ENCODE peak calls at places on chromosomes 12 and 14, in five cellular contexts. One of them, this sample, is unnamed.

GRCh38 chr14:36905272-36906046 is 243.8 kb downstream of the PAX9 start:
- DNase-seq in A549: no peak
- DNase-seq in heart left ventricle: no peak
- DNase-seq in HepG2: no peak
- DNase-seq in cardiac muscle cell: no peak
- DNase-seq in this sample: no peak

GRCh38 chr14:58923751-58924405 is 264.6 kb upstream of the DAAM1 start:
- DNase-seq in A549: no peak
- DNase-seq in heart left ventricle: no peak
- DNase-seq in HepG2: no peak
- DNase-seq in cardiac muscle cell: no peak
- DNase-seq in this sample: no peak

GRCh38 chr12:4858385-4858784 is 51.3 kb upstream of the KCNA1 start:
- DNase-seq in A549: no peak
- DNase-seq in heart left ventricle: peak
- DNase-seq in HepG2: peak
- DNase-seq in cardiac muscle cell: no peak
- DNase-seq in this sample: peak

GRCh38 chr12:49340095-49340870 is 3.3 kb upstream of the C1QL4 start:
- DNase-seq in A549: no peak
- DNase-seq in heart left ventricle: no peak
- DNase-seq in HepG2: no peak
- DNase-seq in cardiac muscle cell: no peak
- DNase-seq in this sample: no peak

GRCh38 chr14:66539034-66539433 is 31.1 kb downstream of the GPHN start:
- DNase-seq in A549: no peak
- DNase-seq in heart left ventricle: no peak
- DNase-seq in HepG2: no peak
- DNase-seq in cardiac muscle cell: no peak
- DNase-seq in this sample: no peak

GRCh38 chr12:5716221-5716620 is 228.8 kb downstream of the ANO2 start:
- DNase-seq in A549: no peak
- DNase-seq in heart left ventricle: peak
- DNase-seq in HepG2: no peak
- DNase-seq in cardiac muscle cell: no peak
- DNase-seq in this sample: no peak

GRCh38 chr12:131444220-131445164 is 266.4 kb upstream of the SFSWAP start:
- DNase-seq in A549: no peak
- DNase-seq in heart left ventricle: no peak
- DNase-seq in HepG2: no peak
- DNase-seq in cardiac muscle cell: no peak
- DNase-seq in this sample: no peak

GRCh38 chr12:119620490-119620889 is 26.9 kb downstream of the TMEM233 start:
- DNase-seq in A549: no peak
- DNase-seq in heart left ventricle: no peak
- DNase-seq in HepG2: no peak
- DNase-seq in cardiac muscle cell: no peak
- DNase-seq in this sample: no peak

GRCh38 chr12:57270966-57271470 is 20.0 kb upstream of the STAC3 start:
- DNase-seq in A549: peak
- DNase-seq in heart left ventricle: no peak
- DNase-seq in HepG2: peak
- DNase-seq in cardiac muscle cell: no peak
- DNase-seq in this sample: no peak

GRCh38 chr14:67416085-67416484 is 4.1 kb upstream of the PLEK2 start:
- DNase-seq in A549: no peak
- DNase-seq in heart left ventricle: no peak
- DNase-seq in HepG2: no peak
- DNase-seq in cardiac muscle cell: peak
- DNase-seq in this sample: peak

GRCh38 chr14:48771717-48772116 is 814.5 kb downstream of the RPS29 start:
- DNase-seq in A549: no peak
- DNase-seq in heart left ventricle: peak
- DNase-seq in HepG2: no peak
- DNase-seq in cardiac muscle cell: no peak
- DNase-seq in this sample: no peak

GRCh38 chr14:34502826-34503225 is 36.7 kb downstream of the EAPP start:
- DNase-seq in A549: no peak
- DNase-seq in heart left ventricle: no peak
- DNase-seq in HepG2: no peak
- DNase-seq in cardiac muscle cell: peak
- DNase-seq in this sample: no peak

GRCh38 chr14:103072595-103073366 is 11.2 kb upstream of the LBHD2 start:
- DNase-seq in A549: peak
- DNase-seq in heart left ventricle: peak
- DNase-seq in HepG2: no peak
- DNase-seq in cardiac muscle cell: no peak
- DNase-seq in this sample: no peak

GRCh38 chr12:121894633-121895032 is 6.0 kb downstream of the PSMD9 start:
- DNase-seq in A549: peak
- DNase-seq in heart left ventricle: no peak
- DNase-seq in HepG2: peak
- DNase-seq in cardiac muscle cell: peak
- DNase-seq in this sample: no peak

GRCh38 chr12:27865421-27865820 is 85.4 kb upstream of the MANSC4 start:
- DNase-seq in A549: no peak
- DNase-seq in heart left ventricle: no peak
- DNase-seq in HepG2: no peak
- DNase-seq in cardiac muscle cell: peak
- DNase-seq in this sample: no peak

GRCh38 chr14:35287481-35288013 is 4.6 kb upstream of the PSMA6 start:
- DNase-seq in A549: no peak
- DNase-seq in heart left ventricle: no peak
- DNase-seq in HepG2: no peak
- DNase-seq in cardiac muscle cell: peak
- DNase-seq in this sample: no peak

GRCh38 chr14:61567838-61568571 is 127.3 kb upstream of the HIF1A start:
- DNase-seq in A549: no peak
- DNase-seq in heart left ventricle: peak
- DNase-seq in HepG2: no peak
- DNase-seq in cardiac muscle cell: no peak
- DNase-seq in this sample: no peak

GRCh38 chr14:24911324-24912095 is 138.4 kb downstream of the STXBP6 start:
- DNase-seq in A549: peak
- DNase-seq in heart left ventricle: no peak
- DNase-seq in HepG2: no peak
- DNase-seq in cardiac muscle cell: peak
- DNase-seq in this sample: peak

GRCh38 chr12:128091101-128091795 is 175.7 kb upstream of the TMEM132C start:
- DNase-seq in A549: no peak
- DNase-seq in heart left ventricle: no peak
- DNase-seq in HepG2: no peak
- DNase-seq in cardiac muscle cell: no peak
- DNase-seq in this sample: no peak

GRCh38 chr14:74474376-74474775 is 18.7 kb downstream of the NPC2 start:
- DNase-seq in A549: no peak
- DNase-seq in heart left ventricle: no peak
- DNase-seq in HepG2: no peak
- DNase-seq in cardiac muscle cell: peak
- DNase-seq in this sample: no peak

GRCh38 chr14:56065621-56066295 is 52.5 kb upstream of the PELI2 start:
- DNase-seq in A549: no peak
- DNase-seq in heart left ventricle: no peak
- DNase-seq in HepG2: no peak
- DNase-seq in cardiac muscle cell: no peak
- DNase-seq in this sample: no peak

GRCh38 chr14:57136669-57137068 is 132.0 kb downstream of the EXOC5 start:
- DNase-seq in A549: no peak
- DNase-seq in heart left ventricle: peak
- DNase-seq in HepG2: no peak
- DNase-seq in cardiac muscle cell: no peak
- DNase-seq in this sample: no peak

GRCh38 chr12:42394429-42394828 is 68.5 kb downstream of the PPHLN1 start:
- DNase-seq in A549: no peak
- DNase-seq in heart left ventricle: no peak
- DNase-seq in HepG2: no peak
- DNase-seq in cardiac muscle cell: no peak
- DNase-seq in this sample: no peak

GRCh38 chr12:67483871-67484554 is 164.5 kb upstream of the DYRK2 start:
- DNase-seq in A549: no peak
- DNase-seq in heart left ventricle: no peak
- DNase-seq in HepG2: no peak
- DNase-seq in cardiac muscle cell: no peak
- DNase-seq in this sample: no peak

GRCh38 chr12:103748002-103748401 is 93.0 kb downstream of the NT5DC3 start:
- DNase-seq in A549: no peak
- DNase-seq in heart left ventricle: no peak
- DNase-seq in HepG2: no peak
- DNase-seq in cardiac muscle cell: no peak
- DNase-seq in this sample: no peak

GRCh38 chr12:75943730-75944096 is 87.9 kb downstream of the PHLDA1 start:
- DNase-seq in A549: peak
- DNase-seq in heart left ventricle: no peak
- DNase-seq in HepG2: peak
- DNase-seq in cardiac muscle cell: no peak
- DNase-seq in this sample: no peak
- H3K4me3 ChIP-seq in A549: peak
- H3K4me3 ChIP-seq in heart left ventricle: no peak
- H3K4me3 ChIP-seq in HepG2: peak
- H3K4me3 ChIP-seq in cardiac muscle cell: no peak
- H3K4me3 ChIP-seq in this sample: no peak

GRCh38 chr12:38776657-38777056 is 128.7 kb downstream of the CPNE8 start:
- DNase-seq in A549: no peak
- DNase-seq in heart left ventricle: no peak
- DNase-seq in HepG2: no peak
- DNase-seq in cardiac muscle cell: peak
- DNase-seq in this sample: no peak
- TF ChIP-seq CTCF in A549: no peak
- TF ChIP-seq CTCF in heart left ventricle: no peak
- TF ChIP-seq CTCF in HepG2: no peak
- TF ChIP-seq CTCF in cardiac muscle cell: no peak
- TF ChIP-seq CTCF in this sample: no peak

DNA sequence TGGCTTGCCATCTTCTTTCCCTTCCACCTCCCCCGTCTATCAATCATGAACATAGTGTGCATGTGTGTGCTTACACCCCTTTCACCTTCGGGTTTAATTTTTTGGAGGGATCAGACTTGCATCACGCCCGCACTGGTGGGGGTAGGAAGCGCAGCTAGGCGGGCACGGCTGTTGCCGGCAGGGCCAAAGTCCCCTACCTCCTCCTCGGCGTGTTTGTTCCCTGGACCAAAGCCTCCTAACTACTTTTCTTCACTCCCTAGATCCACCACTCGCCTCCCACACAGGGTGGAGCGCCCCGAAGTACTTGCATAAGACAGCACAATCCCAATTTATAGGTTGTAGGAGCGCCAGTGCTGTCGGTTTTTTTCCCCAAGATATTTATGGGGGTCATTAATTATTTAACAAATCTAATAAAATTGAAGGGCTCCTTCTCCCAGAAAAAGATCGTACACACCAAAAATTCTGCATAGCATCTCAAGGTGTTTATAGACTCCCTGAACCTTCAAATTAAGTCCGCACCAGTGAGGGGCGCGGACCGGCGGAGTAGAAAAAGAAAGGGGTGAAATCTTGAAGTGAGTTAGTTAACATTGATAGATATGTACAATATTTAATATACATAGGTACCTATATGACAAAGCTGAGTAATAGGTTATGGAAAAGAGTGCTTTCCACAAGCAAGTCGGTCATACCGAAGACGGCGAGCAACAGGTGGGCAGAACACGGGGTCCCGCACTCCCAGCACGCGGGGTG is 714 bp downstream of the PKP2 start:
- DNase-seq in A549: no peak
- DNase-seq in heart left ventricle: peak
- DNase-seq in HepG2: peak
- DNase-seq in cardiac muscle cell: peak
- DNase-seq in this sample: peak
- H3K27ac ChIP-seq in A549: peak
- H3K27ac ChIP-seq in heart left ventricle: peak
- H3K27ac ChIP-seq in HepG2: peak
- H3K27ac ChIP-seq in cardiac muscle cell: peak
- H3K27ac ChIP-seq in this sample: peak

GRCh38 chr12:64826234-64826633 is 1.8 kb downstream of the TBC1D30 start:
- DNase-seq in A549: no peak
- DNase-seq in heart left ventricle: peak
- DNase-seq in HepG2: no peak
- DNase-seq in cardiac muscle cell: peak
- DNase-seq in this sample: peak
- H3K4me3 ChIP-seq in A549: no peak
- H3K4me3 ChIP-seq in heart left ventricle: no peak
- H3K4me3 ChIP-seq in HepG2: no peak
- H3K4me3 ChIP-seq in cardiac muscle cell: no peak
- H3K4me3 ChIP-seq in this sample: no peak

GRCh38 chr14:101604228-101604934 is 43.1 kb downstream of the DIO3 start:
- DNase-seq in A549: no peak
- DNase-seq in heart left ventricle: no peak
- DNase-seq in HepG2: no peak
- DNase-seq in cardiac muscle cell: no peak
- DNase-seq in this sample: peak

GRCh38 chr14:101601603-101602465 is 40.5 kb downstream of the DIO3 start:
- DNase-seq in A549: no peak
- DNase-seq in heart left ventricle: no peak
- DNase-seq in HepG2: no peak
- DNase-seq in cardiac muscle cell: no peak
- DNase-seq in this sample: no peak

GRCh38 chr14:101602466-101602840 is 41.2 kb downstream of the DIO3 start:
- DNase-seq in A549: no peak
- DNase-seq in heart left ventricle: no peak
- DNase-seq in HepG2: no peak
- DNase-seq in cardiac muscle cell: no peak
- DNase-seq in this sample: no peak

GRCh38 chr14:101600891-101601602 is 39.8 kb downstream of the DIO3 start:
- DNase-seq in A549: no peak
- DNase-seq in heart left ventricle: no peak
- DNase-seq in HepG2: no peak
- DNase-seq in cardiac muscle cell: no peak
- DNase-seq in this sample: peak

GRCh38 chr14:101603096-101603495 is 41.8 kb downstream of the DIO3 start:
- DNase-seq in A549: no peak
- DNase-seq in heart left ventricle: no peak
- DNase-seq in HepG2: no peak
- DNase-seq in cardiac muscle cell: no peak
- DNase-seq in this sample: no peak
- TF ChIP-seq CTCF in A549: no peak
- TF ChIP-seq CTCF in heart left ventricle: no peak
- TF ChIP-seq CTCF in HepG2: no peak
- TF ChIP-seq CTCF in cardiac muscle cell: no peak
- TF ChIP-seq CTCF in this sample: no peak

DNA sequence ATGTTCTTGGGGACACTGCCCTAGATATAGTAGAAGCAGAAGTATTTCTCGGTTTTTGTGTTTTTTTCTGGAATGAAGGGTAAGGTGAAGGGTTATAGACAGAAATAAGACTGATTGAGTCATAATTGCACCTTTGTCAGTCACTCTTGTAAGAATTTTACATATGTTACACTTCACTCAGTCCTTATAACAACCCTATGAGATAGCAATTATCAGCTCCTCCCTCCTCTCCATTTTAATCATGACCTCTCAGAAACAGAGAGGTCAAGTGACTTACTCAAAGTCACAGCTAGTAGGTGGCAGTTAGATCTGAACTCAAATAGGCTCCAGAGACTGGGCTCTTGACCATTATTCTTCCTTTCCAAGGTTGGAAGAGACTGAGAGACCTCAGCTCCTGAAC is 121.1 kb downstream of the CRADD start:
- DNase-seq in A549: no peak
- DNase-seq in heart left ventricle: no peak
- DNase-seq in HepG2: no peak
- DNase-seq in cardiac muscle cell: no peak
- DNase-seq in this sample: no peak
- H3K27ac ChIP-seq in A549: no peak
- H3K27ac ChIP-seq in heart left ventricle: no peak
- H3K27ac ChIP-seq in HepG2: no peak
- H3K27ac ChIP-seq in cardiac muscle cell: no peak
- H3K27ac ChIP-seq in this sample: no peak

This sample was measured in pancreas.